ENCODE peak calls at places on chromosomes 7 and 10, in ten cellular contexts. One of them, this sample, is unnamed.

GRCh38 chr7:114533151-114533550 is 118.5 kb downstream of the FOXP2 start:
- DNase-seq in AG10803: no peak
- DNase-seq in stimulated activated CD8-positive, alpha-beta memory T cell treated with anti-CD3 and anti-CD28 coated beads, Interleukin-15, amount 100 ng/mL, for 4 hours: no peak
- DNase-seq in posterior vena cava: no peak
- DNase-seq in hippocampal formation: no peak
- DNase-seq in NCI-H1092 treated with DMSO at 0.1 percent for 48 hours: peak
- DNase-seq in HT1080: no peak
- DNase-seq in MM.1S: no peak
- DNase-seq in stomach: no peak
- DNase-seq in transverse colon: no peak
- DNase-seq in this sample: no peak

GRCh38 chr7:134625571-134625970 is 21.1 kb upstream of the BPGM start:
- DNase-seq in AG10803: peak
- DNase-seq in stimulated activated CD8-positive, alpha-beta memory T cell treated with anti-CD3 and anti-CD28 coated beads, Interleukin-15, amount 100 ng/mL, for 4 hours: no peak
- DNase-seq in posterior vena cava: no peak
- DNase-seq in hippocampal formation: no peak
- DNase-seq in NCI-H1092 treated with DMSO at 0.1 percent for 48 hours: no peak
- DNase-seq in HT1080: peak
- DNase-seq in MM.1S: no peak
- DNase-seq in stomach: no peak
- DNase-seq in transverse colon: no peak
- DNase-seq in this sample: no peak

GRCh38 chr10:113007343-113007771 is 57.3 kb downstream of the TCF7L2 start:
- DNase-seq in AG10803: no peak
- DNase-seq in stimulated activated CD8-positive, alpha-beta memory T cell treated with anti-CD3 and anti-CD28 coated beads, Interleukin-15, amount 100 ng/mL, for 4 hours: no peak
- DNase-seq in posterior vena cava: no peak
- DNase-seq in hippocampal formation: no peak
- DNase-seq in NCI-H1092 treated with DMSO at 0.1 percent for 48 hours: no peak
- DNase-seq in HT1080: no peak
- DNase-seq in MM.1S: peak
- DNase-seq in stomach: no peak
- DNase-seq in transverse colon: no peak
- DNase-seq in this sample: no peak

GRCh38 chr10:131678613-131679012 is 222.2 kb upstream of the PPP2R2D start:
- DNase-seq in AG10803: no peak
- DNase-seq in stimulated activated CD8-positive, alpha-beta memory T cell treated with anti-CD3 and anti-CD28 coated beads, Interleukin-15, amount 100 ng/mL, for 4 hours: no peak
- DNase-seq in posterior vena cava: peak
- DNase-seq in hippocampal formation: no peak
- DNase-seq in NCI-H1092 treated with DMSO at 0.1 percent for 48 hours: no peak
- DNase-seq in HT1080: no peak
- DNase-seq in MM.1S: no peak
- DNase-seq in stomach: no peak
- DNase-seq in transverse colon: no peak
- DNase-seq in this sample: no peak

GRCh38 chr7:40891232-40891631 is 756.4 kb downstream of the SUGCT start:
- DNase-seq in AG10803: no peak
- DNase-seq in stimulated activated CD8-positive, alpha-beta memory T cell treated with anti-CD3 and anti-CD28 coated beads, Interleukin-15, amount 100 ng/mL, for 4 hours: no peak
- DNase-seq in posterior vena cava: no peak
- DNase-seq in hippocampal formation: no peak
- DNase-seq in NCI-H1092 treated with DMSO at 0.1 percent for 48 hours: no peak
- DNase-seq in HT1080: no peak
- DNase-seq in MM.1S: no peak
- DNase-seq in stomach: no peak
- DNase-seq in transverse colon: no peak
- DNase-seq in this sample: no peak

GRCh38 chr10:61900829-61901783 is at the start of gene ARID5B:
- DNase-seq in AG10803: peak
- DNase-seq in stimulated activated CD8-positive, alpha-beta memory T cell treated with anti-CD3 and anti-CD28 coated beads, Interleukin-15, amount 100 ng/mL, for 4 hours: no peak
- DNase-seq in posterior vena cava: no peak
- DNase-seq in hippocampal formation: peak
- DNase-seq in NCI-H1092 treated with DMSO at 0.1 percent for 48 hours: peak
- DNase-seq in HT1080: peak
- DNase-seq in MM.1S: peak
- DNase-seq in stomach: peak
- DNase-seq in transverse colon: peak
- DNase-seq in this sample: no peak

GRCh38 chr7:142807855-142808460 is 37.2 kb downstream of the PRSS2 start:
- DNase-seq in AG10803: no peak
- DNase-seq in stimulated activated CD8-positive, alpha-beta memory T cell treated with anti-CD3 and anti-CD28 coated beads, Interleukin-15, amount 100 ng/mL, for 4 hours: no peak
- DNase-seq in posterior vena cava: no peak
- DNase-seq in hippocampal formation: no peak
- DNase-seq in NCI-H1092 treated with DMSO at 0.1 percent for 48 hours: no peak
- DNase-seq in HT1080: peak
- DNase-seq in MM.1S: peak
- DNase-seq in stomach: no peak
- DNase-seq in transverse colon: no peak
- DNase-seq in this sample: no peak

GRCh38 chr10:78934499-78934898 is 134.3 kb upstream of the ZMIZ1 start:
- DNase-seq in AG10803: peak
- DNase-seq in stimulated activated CD8-positive, alpha-beta memory T cell treated with anti-CD3 and anti-CD28 coated beads, Interleukin-15, amount 100 ng/mL, for 4 hours: no peak
- DNase-seq in posterior vena cava: no peak
- DNase-seq in hippocampal formation: no peak
- DNase-seq in NCI-H1092 treated with DMSO at 0.1 percent for 48 hours: no peak
- DNase-seq in HT1080: peak
- DNase-seq in MM.1S: no peak
- DNase-seq in stomach: no peak
- DNase-seq in transverse colon: no peak
- DNase-seq in this sample: no peak

GRCh38 chr10:69879628-69880257 is 78.0 kb downstream of the COL13A1 start:
- DNase-seq in AG10803: no peak
- DNase-seq in stimulated activated CD8-positive, alpha-beta memory T cell treated with anti-CD3 and anti-CD28 coated beads, Interleukin-15, amount 100 ng/mL, for 4 hours: no peak
- DNase-seq in posterior vena cava: no peak
- DNase-seq in hippocampal formation: no peak
- DNase-seq in NCI-H1092 treated with DMSO at 0.1 percent for 48 hours: no peak
- DNase-seq in HT1080: no peak
- DNase-seq in MM.1S: no peak
- DNase-seq in stomach: no peak
- DNase-seq in transverse colon: no peak
- DNase-seq in this sample: no peak

GRCh38 chr10:788796-789748 is 99.6 kb upstream of the DIP2C start:
- DNase-seq in AG10803: peak
- DNase-seq in stimulated activated CD8-positive, alpha-beta memory T cell treated with anti-CD3 and anti-CD28 coated beads, Interleukin-15, amount 100 ng/mL, for 4 hours: no peak
- DNase-seq in posterior vena cava: peak
- DNase-seq in hippocampal formation: peak
- DNase-seq in NCI-H1092 treated with DMSO at 0.1 percent for 48 hours: peak
- DNase-seq in HT1080: no peak
- DNase-seq in MM.1S: no peak
- DNase-seq in stomach: peak
- DNase-seq in transverse colon: peak
- DNase-seq in this sample: no peak

GRCh38 chr10:49539320-49539885 is 482 bp upstream of the ERCC6 start:
- DNase-seq in AG10803: peak
- DNase-seq in stimulated activated CD8-positive, alpha-beta memory T cell treated with anti-CD3 and anti-CD28 coated beads, Interleukin-15, amount 100 ng/mL, for 4 hours: peak
- DNase-seq in posterior vena cava: no peak
- DNase-seq in hippocampal formation: no peak
- DNase-seq in NCI-H1092 treated with DMSO at 0.1 percent for 48 hours: peak
- DNase-seq in HT1080: peak
- DNase-seq in MM.1S: peak
- DNase-seq in stomach: peak
- DNase-seq in transverse colon: peak
- DNase-seq in this sample: no peak

GRCh38 chr7:99624487-99624886 is 7.7 kb downstream of the ZSCAN25 start:
- DNase-seq in AG10803: no peak
- DNase-seq in stimulated activated CD8-positive, alpha-beta memory T cell treated with anti-CD3 and anti-CD28 coated beads, Interleukin-15, amount 100 ng/mL, for 4 hours: peak
- DNase-seq in posterior vena cava: no peak
- DNase-seq in hippocampal formation: no peak
- DNase-seq in NCI-H1092 treated with DMSO at 0.1 percent for 48 hours: no peak
- DNase-seq in HT1080: no peak
- DNase-seq in MM.1S: no peak
- DNase-seq in stomach: no peak
- DNase-seq in transverse colon: peak
- DNase-seq in this sample: no peak